ENCODE peak calls at places on chromosomes 12 and 14, in nine cellular contexts. C is upper lobe of right lung, J is HCEC 1CT, B is A549, X is RWPE1, U is psoas muscle, Z is T-helper 17 cell, M is NCI-H345, Q is HCT116. F is an unnamed sample.
A peak's percentile ranks its signal among the peaks of the same experiment; 100 is the strongest.

GRCh38 chr14:34875031-34875922 is at the start of gene BAZ1A:
- DNase-seq in C (peak; percentile 82), J (peak; percentile 93), B (peak; percentile 90), X (peak; percentile 86), U (peak; percentile 64), Z (peak; percentile 20), M (peak; percentile 91), Q (peak; percentile 72), F (peak; percentile 70)

GRCh38 chr12:1916396-1917171 is 1.9 kb downstream of the CACNA2D4 start:
- DNase-seq in C (no peak), J (no peak), B (no peak), X (no peak), U (no peak), Z (peak; percentile 10), M (peak; percentile 44), Q (no peak), F (peak; percentile 63)

GRCh38 chr14:78152246-78153068 is 17.7 kb upstream of the NRXN3 start:
- DNase-seq in C (no peak), J (no peak), B (no peak), X (no peak), U (no peak), Z (no peak), M (peak; percentile 96), Q (no peak), F (no peak)

GRCh38 chr12:121124402-121125109 is 8.1 kb upstream of the P2RX7 start:
- DNase-seq in C (no peak), J (peak; percentile 87), B (peak; percentile 95), X (peak; percentile 95), U (no peak), Z (no peak), M (no peak), Q (peak; percentile 87), F (no peak)

GRCh38 chr14:40368314-40368713 is 936.1 kb upstream of the FBXO33 start:
- DNase-seq in C (no peak), J (no peak), B (no peak), X (no peak), U (no peak), Z (no peak), M (peak; percentile 78), Q (no peak), F (no peak)

GRCh38 chr14:99621948-99622347 is 17.9 kb upstream of the CCDC85C start:
- DNase-seq in C (no peak), J (no peak), B (no peak), X (no peak), U (no peak), Z (no peak), M (no peak), Q (no peak), F (no peak)

GRCh38 chr14:97299661-97300060 is 502.5 kb downstream of the VRK1 start:
- DNase-seq in C (no peak), J (no peak), B (no peak), X (no peak), U (no peak), Z (no peak), M (no peak), Q (no peak), F (no peak)

GRCh38 chr12:109951751-109952150 is 44.4 kb downstream of the GIT2 start:
- DNase-seq in C (no peak), J (peak; percentile 81), B (no peak), X (peak; percentile 74), U (peak; percentile 75), Z (no peak), M (no peak), Q (peak; percentile 69), F (no peak)

GRCh38 chr12:107990325-107990724 is 138.8 kb upstream of the WSCD2 start:
- DNase-seq in C (peak; percentile 52), J (no peak), B (peak; percentile 49), X (no peak), U (peak; percentile 13), Z (no peak), M (peak; percentile 24), Q (peak; percentile 27), F (no peak)

GRCh38 chr12:43551271-43551970 is 582 bp downstream of the ADAMTS20 start:
- DNase-seq in C (no peak), J (no peak), B (no peak), X (no peak), U (no peak), Z (no peak), M (no peak), Q (no peak), F (no peak)

GRCh38 chr12:7129647-7130536 is at the start of gene CLSTN3:
- DNase-seq in C (peak; percentile 90), J (peak; percentile 64), B (no peak), X (peak; percentile 100), U (peak; percentile 87), Z (peak; percentile 82), M (peak; percentile 87), Q (no peak), F (peak; percentile 68)

GRCh38 chr12:64810831-64811230 is 13.6 kb upstream of the TBC1D30 start:
- DNase-seq in C (no peak), J (peak; percentile 72), B (peak; percentile 46), X (peak; percentile 60), U (no peak), Z (no peak), M (no peak), Q (no peak), F (no peak)

GRCh38 chr12:1328385-1328784 is 266.0 kb downstream of the FBXL14 start:
- DNase-seq in C (no peak), J (no peak), B (no peak), X (no peak), U (peak; percentile 20), Z (no peak), M (no peak), Q (no peak), F (no peak)

GRCh38 chr14:96158735-96159134 is 45.9 kb upstream of the BDKRB2 start:
- DNase-seq in C (no peak), J (no peak), B (no peak), X (no peak), U (no peak), Z (no peak), M (no peak), Q (no peak), F (peak; percentile 54)

GRCh38 chr14:49036236-49036635 is 549.9 kb downstream of the RPS29 start:
- DNase-seq in C (no peak), J (no peak), B (no peak), X (no peak), U (no peak), Z (no peak), M (no peak), Q (no peak), F (no peak)

GRCh38 chr14:71078481-71078880 is 171.2 kb downstream of the PCNX1 start:
- DNase-seq in C (no peak), J (no peak), B (peak; percentile 10), X (no peak), U (no peak), Z (no peak), M (no peak), Q (no peak), F (no peak)

GRCh38 chr14:22502007-22502406 is 87.0 kb downstream of the DAD1 start:
- DNase-seq in C (no peak), J (no peak), B (no peak), X (no peak), U (peak; percentile 21), Z (no peak), M (no peak), Q (no peak), F (no peak)

GRCh38 chr14:104144911-104145825 is 6.8 kb downstream of the KIF26A start:
- DNase-seq in C (peak; percentile 64), J (no peak), B (no peak), X (no peak), U (peak; percentile 16), Z (peak; percentile 8), M (no peak), Q (no peak), F (no peak)

GRCh38 chr14:101716956-101717662 is 44.4 kb upstream of the PPP2R5C start:
- DNase-seq in C (no peak), J (no peak), B (no peak), X (no peak), U (no peak), Z (no peak), M (no peak), Q (no peak), F (no peak)

GRCh38 chr12:9736931-9737705 is 4.2 kb upstream of the CLECL1 start:
- DNase-seq in C (no peak), J (no peak), B (no peak), X (no peak), U (no peak), Z (no peak), M (no peak), Q (no peak), F (no peak)

GRCh38 chr14:104665663-104666522 is 23.5 kb upstream of the INF2 start:
- DNase-seq in C (peak; percentile 77), J (no peak), B (peak; percentile 77), X (no peak), U (no peak), Z (no peak), M (no peak), Q (peak; percentile 91), F (no peak)

GRCh38 chr12:96397756-96398421 is 2.4 kb downstream of the CDK17 start:
- DNase-seq in C (no peak), J (peak; percentile 42), B (no peak), X (no peak), U (no peak), Z (no peak), M (no peak), Q (no peak), F (no peak)

GRCh38 chr14:74402264-74403251 is 23.5 kb downstream of the SYNDIG1L start:
- DNase-seq in C (no peak), J (no peak), B (no peak), X (no peak), U (no peak), Z (no peak), M (no peak), Q (no peak), F (no peak)

GRCh38 chr12:14846042-14846587 is 2.8 kb upstream of the ART4 start:
- DNase-seq in C (no peak), J (no peak), B (no peak), X (no peak), U (no peak), Z (no peak), M (no peak), Q (no peak), F (no peak)

GRCh38 chr12:91388573-91388972 is 206.0 kb upstream of the DCN start:
- DNase-seq in C (no peak), J (no peak), B (no peak), X (no peak), U (no peak), Z (no peak), M (no peak), Q (no peak), F (no peak)

GRCh38 chr14:93956082-93956481 is 20.3 kb downstream of the ASB2 start:
- DNase-seq in C (no peak), J (no peak), B (no peak), X (no peak), U (no peak), Z (no peak), M (peak; percentile 57), Q (no peak), F (no peak)

GRCh38 chr12:77814361-77814760 is 16.3 kb upstream of the NAV3 start:
- DNase-seq in C (no peak), J (no peak), B (no peak), X (no peak), U (no peak), Z (no peak), M (peak; percentile 6), Q (no peak), F (no peak)

GRCh38 chr14:55899531-55899930 is 218.7 kb upstream of the PELI2 start:
- DNase-seq in C (no peak), J (no peak), B (no peak), X (no peak), U (no peak), Z (no peak), M (no peak), Q (no peak), F (no peak)

GRCh38 chr14:81353691-81354323 is 46.3 kb downstream of the STON2 start:
- DNase-seq in C (no peak), J (no peak), B (no peak), X (no peak), U (no peak), Z (no peak), M (no peak), Q (no peak), F (no peak)